ENCODE peak calls at places on chromosomes 13 and 19, in seven cellular contexts. One of them, this sample, is unnamed.

GRCh38 chr19:3270908-3271307 is 46.4 kb downstream of the CELF5 start:
- DNase-seq in GDM1: no peak
- DNase-seq in NCI-H1092 treated with DMSO at 0.1 percent for 48 hours: peak; percentile 43
- DNase-seq in CD4-positive, CD25-positive, alpha-beta regulatory T cell: peak; percentile 26
- DNase-seq in heart right ventricle: no peak
- DNase-seq in NCI-H1105 treated with DMSO at 0.1 percent for 48 hours: peak; percentile 96
- DNase-seq in amniotic stem cell: no peak
- DNase-seq in this sample: no peak

GRCh38 chr19:31408460-31409124 is 59.4 kb upstream of the TSHZ3 start:
- DNase-seq in GDM1: no peak
- DNase-seq in NCI-H1092 treated with DMSO at 0.1 percent for 48 hours: no peak
- DNase-seq in CD4-positive, CD25-positive, alpha-beta regulatory T cell: no peak
- DNase-seq in heart right ventricle: no peak
- DNase-seq in NCI-H1105 treated with DMSO at 0.1 percent for 48 hours: no peak
- DNase-seq in amniotic stem cell: peak; percentile 3
- DNase-seq in this sample: no peak

GRCh38 chr19:10327793-10328192 is 5.5 kb downstream of the RAVER1 start:
- DNase-seq in GDM1: no peak
- DNase-seq in NCI-H1092 treated with DMSO at 0.1 percent for 48 hours: no peak
- DNase-seq in CD4-positive, CD25-positive, alpha-beta regulatory T cell: no peak
- DNase-seq in heart right ventricle: no peak
- DNase-seq in NCI-H1105 treated with DMSO at 0.1 percent for 48 hours: no peak
- DNase-seq in amniotic stem cell: no peak
- DNase-seq in this sample: no peak

GRCh38 chr19:35090160-35090794 is 25.3 kb upstream of the FXYD3 start:
- DNase-seq in GDM1: no peak
- DNase-seq in NCI-H1092 treated with DMSO at 0.1 percent for 48 hours: peak; percentile 40
- DNase-seq in CD4-positive, CD25-positive, alpha-beta regulatory T cell: no peak
- DNase-seq in heart right ventricle: no peak
- DNase-seq in NCI-H1105 treated with DMSO at 0.1 percent for 48 hours: peak; percentile 39
- DNase-seq in amniotic stem cell: no peak
- DNase-seq in this sample: peak; percentile 61

GRCh38 chr19:19420570-19421301 is 15.3 kb downstream of the GATAD2A start:
- DNase-seq in GDM1: no peak
- DNase-seq in NCI-H1092 treated with DMSO at 0.1 percent for 48 hours: no peak
- DNase-seq in CD4-positive, CD25-positive, alpha-beta regulatory T cell: no peak
- DNase-seq in heart right ventricle: no peak
- DNase-seq in NCI-H1105 treated with DMSO at 0.1 percent for 48 hours: no peak
- DNase-seq in amniotic stem cell: no peak
- DNase-seq in this sample: no peak

GRCh38 chr13:20116213-20116612 is 44.6 kb downstream of the GJA3 start:
- DNase-seq in GDM1: no peak
- DNase-seq in NCI-H1092 treated with DMSO at 0.1 percent for 48 hours: no peak
- DNase-seq in CD4-positive, CD25-positive, alpha-beta regulatory T cell: no peak
- DNase-seq in heart right ventricle: no peak
- DNase-seq in NCI-H1105 treated with DMSO at 0.1 percent for 48 hours: no peak
- DNase-seq in amniotic stem cell: no peak
- DNase-seq in this sample: no peak

GRCh38 chr13:96822900-96823299 is 171.4 kb downstream of the OXGR1 start:
- DNase-seq in GDM1: no peak
- DNase-seq in NCI-H1092 treated with DMSO at 0.1 percent for 48 hours: peak; percentile 38
- DNase-seq in CD4-positive, CD25-positive, alpha-beta regulatory T cell: no peak
- DNase-seq in heart right ventricle: no peak
- DNase-seq in NCI-H1105 treated with DMSO at 0.1 percent for 48 hours: peak; percentile 0
- DNase-seq in amniotic stem cell: no peak
- DNase-seq in this sample: no peak

GRCh38 chr19:5040544-5041167 is 71.7 kb downstream of the KDM4B start:
- DNase-seq in GDM1: no peak
- DNase-seq in NCI-H1092 treated with DMSO at 0.1 percent for 48 hours: no peak
- DNase-seq in CD4-positive, CD25-positive, alpha-beta regulatory T cell: no peak
- DNase-seq in heart right ventricle: no peak
- DNase-seq in NCI-H1105 treated with DMSO at 0.1 percent for 48 hours: no peak
- DNase-seq in amniotic stem cell: no peak
- DNase-seq in this sample: no peak

GRCh38 chr19:10747271-10747670 is 29.4 kb downstream of the DNM2 start:
- DNase-seq in GDM1: no peak
- DNase-seq in NCI-H1092 treated with DMSO at 0.1 percent for 48 hours: no peak
- DNase-seq in CD4-positive, CD25-positive, alpha-beta regulatory T cell: no peak
- DNase-seq in heart right ventricle: no peak
- DNase-seq in NCI-H1105 treated with DMSO at 0.1 percent for 48 hours: no peak
- DNase-seq in amniotic stem cell: no peak
- DNase-seq in this sample: no peak